ENCODE peak calls at places on chromosome 6, in nine cellular contexts. One of them, this sample, is unnamed.

GRCh38 chr6:44117397-44118128 is 9.7 kb downstream of the MRPL14 start:
- DNase-seq in stromal cell of bone marrow: no peak
- DNase-seq in fibroblast of the aortic adventitia: no peak
- DNase-seq in erythroblast: no peak
- DNase-seq in stimulated activated naive CD4-positive, alpha-beta T cell: no peak
- DNase-seq in nucleus accumbens: no peak
- DNase-seq in amygdala: no peak
- DNase-seq in left ventricle myocardium superior: no peak
- DNase-seq in EH: peak; percentile 45
- DNase-seq in this sample: no peak

GRCh38 chr6:8583291-8583690 is 147.9 kb upstream of the SLC35B3 start:
- DNase-seq in stromal cell of bone marrow: no peak
- DNase-seq in fibroblast of the aortic adventitia: no peak
- DNase-seq in erythroblast: no peak
- DNase-seq in stimulated activated naive CD4-positive, alpha-beta T cell: no peak
- DNase-seq in nucleus accumbens: no peak
- DNase-seq in amygdala: no peak
- DNase-seq in left ventricle myocardium superior: no peak
- DNase-seq in EH: no peak
- DNase-seq in this sample: no peak

GRCh38 chr6:117561128-117561527 is 41.2 kb downstream of the GOPC start:
- DNase-seq in stromal cell of bone marrow: no peak
- DNase-seq in fibroblast of the aortic adventitia: peak; percentile 17
- DNase-seq in erythroblast: peak; percentile 7
- DNase-seq in stimulated activated naive CD4-positive, alpha-beta T cell: no peak
- DNase-seq in nucleus accumbens: no peak
- DNase-seq in amygdala: no peak
- DNase-seq in left ventricle myocardium superior: no peak
- DNase-seq in EH: peak; percentile 46
- DNase-seq in this sample: no peak

GRCh38 chr6:104527311-104527710 is 332.4 kb downstream of the HACE1 start:
- DNase-seq in stromal cell of bone marrow: no peak
- DNase-seq in fibroblast of the aortic adventitia: no peak
- DNase-seq in erythroblast: no peak
- DNase-seq in stimulated activated naive CD4-positive, alpha-beta T cell: no peak
- DNase-seq in nucleus accumbens: no peak
- DNase-seq in amygdala: peak; percentile 37
- DNase-seq in left ventricle myocardium superior: no peak
- DNase-seq in EH: no peak
- DNase-seq in this sample: no peak

GRCh38 chr6:3625980-3626533 is 125.5 kb downstream of the PXDC1 start:
- DNase-seq in stromal cell of bone marrow: no peak
- DNase-seq in fibroblast of the aortic adventitia: no peak
- DNase-seq in erythroblast: no peak
- DNase-seq in stimulated activated naive CD4-positive, alpha-beta T cell: no peak
- DNase-seq in nucleus accumbens: no peak
- DNase-seq in amygdala: no peak
- DNase-seq in left ventricle myocardium superior: no peak
- DNase-seq in EH: no peak
- DNase-seq in this sample: no peak

GRCh38 chr6:130159876-130160415 is 62.8 kb downstream of the SAMD3 start:
- DNase-seq in stromal cell of bone marrow: no peak
- DNase-seq in fibroblast of the aortic adventitia: peak; percentile 34
- DNase-seq in erythroblast: no peak
- DNase-seq in stimulated activated naive CD4-positive, alpha-beta T cell: no peak
- DNase-seq in nucleus accumbens: no peak
- DNase-seq in amygdala: no peak
- DNase-seq in left ventricle myocardium superior: no peak
- DNase-seq in EH: no peak
- DNase-seq in this sample: no peak

GRCh38 chr6:41449399-41450245 is 96.6 kb upstream of the FOXP4 start:
- DNase-seq in stromal cell of bone marrow: no peak
- DNase-seq in fibroblast of the aortic adventitia: peak; percentile 54
- DNase-seq in erythroblast: peak; percentile 65
- DNase-seq in stimulated activated naive CD4-positive, alpha-beta T cell: no peak
- DNase-seq in nucleus accumbens: no peak
- DNase-seq in amygdala: no peak
- DNase-seq in left ventricle myocardium superior: peak; percentile 61
- DNase-seq in EH: peak; percentile 51
- DNase-seq in this sample: no peak

GRCh38 chr6:43269273-43270007 is 26.2 kb downstream of the TTBK1 start:
- DNase-seq in stromal cell of bone marrow: no peak
- DNase-seq in fibroblast of the aortic adventitia: no peak
- DNase-seq in erythroblast: peak; percentile 46
- DNase-seq in stimulated activated naive CD4-positive, alpha-beta T cell: peak; percentile 57
- DNase-seq in nucleus accumbens: no peak
- DNase-seq in amygdala: no peak
- DNase-seq in left ventricle myocardium superior: peak; percentile 63
- DNase-seq in EH: no peak
- DNase-seq in this sample: no peak